ENCODE peak calls at places on chromosomes 13 and 19, in eight cellular contexts. C is HFF-Myc, L is ovary, S is left ventricle myocardium inferior, Z is BE2C, V is AG09309, O is heart right ventricle, N is spleen. W is an unnamed sample.

GRCh38 chr13:35468195-35468594 is 8.3 kb downstream of the MAB21L1 start:
- DNase-seq in C (no peak), Z (no peak), L (no peak), N (no peak), V (no peak), S (no peak), O (no peak), W (no peak)

GRCh38 chr19:14369399-14370168 is 11.7 kb upstream of the ADGRE5 start:
- DNase-seq in C (no peak), L (no peak), O (peak), V (no peak), Z (no peak), N (no peak), S (no peak), W (peak)

GRCh38 chr13:96684472-96684871 is 309.8 kb downstream of the OXGR1 start:
- DNase-seq in V (no peak), O (peak), Z (no peak), L (no peak), N (no peak), C (no peak), S (no peak), W (no peak)

GRCh38 chr13:37058801-37059135 is 720 bp downstream of the SUPT20H start:
- DNase-seq in N (no peak), L (no peak), C (no peak), Z (peak), O (no peak), S (no peak), V (no peak), W (no peak)

GRCh38 chr19:17109962-17110598 is 34.5 kb downstream of the MYO9B start:
- DNase-seq in O (peak), V (no peak), C (no peak), N (peak), S (peak), Z (no peak), L (no peak), W (no peak)

GRCh38 chr19:13428352-13428751 is 77.9 kb downstream of the CACNA1A start:
- DNase-seq in N (no peak), V (no peak), L (no peak), S (no peak), O (no peak), C (peak), Z (peak), W (peak)

GRCh38 chr13:113660066-113660465 is 2.1 kb upstream of the ATP4B start:
- DNase-seq in V (no peak), N (peak), C (no peak), L (no peak), S (peak), O (no peak), Z (peak), W (no peak)

GRCh38 chr13:20713751-20714150 is 10.3 kb downstream of the IL17D start:
- DNase-seq in N (no peak), Z (no peak), S (no peak), C (no peak), O (no peak), L (peak), V (peak), W (no peak)

GRCh38 chr19:9793051-9793591 is 24.6 kb upstream of the ZNF846 start:
- DNase-seq in L (peak), V (no peak), N (no peak), O (peak), S (peak), Z (peak), C (no peak), W (no peak)

GRCh38 chr13:80889829-80890228 is 548.9 kb upstream of the SPRY2 start:
- DNase-seq in N (no peak), S (no peak), C (no peak), Z (no peak), V (no peak), L (no peak), O (no peak), W (no peak)

GRCh38 chr13:50617134-50617721 is 226.3 kb downstream of the DLEU7 start:
- DNase-seq in C (peak), V (peak), L (no peak), Z (no peak), S (no peak), O (no peak), N (no peak), W (peak)

GRCh38 chr13:101449971-101450748 is 2.3 kb upstream of the ITGBL1 start:
- DNase-seq in O (no peak), Z (no peak), L (no peak), S (no peak), V (peak), C (peak), N (no peak), W (peak)

GRCh38 chr19:45152504-45153338 is 8.1 kb downstream of the NKPD1 start:
- DNase-seq in V (no peak), Z (peak), N (peak), L (peak), C (no peak), S (peak), O (peak), W (no peak)

GRCh38 chr19:53467138-53467502 is 413 bp upstream of the ZNF813 start:
- DNase-seq in O (no peak), L (peak), Z (peak), S (peak), V (no peak), N (peak), C (no peak), W (no peak)

GRCh38 chr13:50069255-50069654 is 54.0 kb downstream of the KCNRG start:
- DNase-seq in C (no peak), O (no peak), L (no peak), S (no peak), Z (no peak), N (no peak), V (no peak), W (no peak)

GRCh38 chr13:23007430-23007829 is 173.3 kb upstream of the SGCG start:
- DNase-seq in S (peak), Z (no peak), O (peak), V (no peak), N (no peak), C (no peak), L (peak), W (no peak)

GRCh38 chr19:3699071-3699740 is 1.1 kb downstream of the PIP5K1C start:
- DNase-seq in N (peak), V (no peak), Z (no peak), L (no peak), C (no peak), S (peak), O (peak), W (no peak)

GRCh38 chr13:112973577-112973951 is 4.5 kb downstream of the MCF2L start:
- DNase-seq in V (no peak), Z (no peak), S (peak), L (no peak), N (peak), O (no peak), C (no peak), W (no peak)

GRCh38 chr19:43581467-43581866 is 5.9 kb downstream of the PINLYP start:
- DNase-seq in V (no peak), C (no peak), O (no peak), S (no peak), Z (no peak), N (no peak), L (no peak), W (no peak)
- H3K4me3 ChIP-seq in V (no peak), C (peak), O (peak), S (peak), Z (no peak), N (peak), L (peak), W (peak)

DNA sequence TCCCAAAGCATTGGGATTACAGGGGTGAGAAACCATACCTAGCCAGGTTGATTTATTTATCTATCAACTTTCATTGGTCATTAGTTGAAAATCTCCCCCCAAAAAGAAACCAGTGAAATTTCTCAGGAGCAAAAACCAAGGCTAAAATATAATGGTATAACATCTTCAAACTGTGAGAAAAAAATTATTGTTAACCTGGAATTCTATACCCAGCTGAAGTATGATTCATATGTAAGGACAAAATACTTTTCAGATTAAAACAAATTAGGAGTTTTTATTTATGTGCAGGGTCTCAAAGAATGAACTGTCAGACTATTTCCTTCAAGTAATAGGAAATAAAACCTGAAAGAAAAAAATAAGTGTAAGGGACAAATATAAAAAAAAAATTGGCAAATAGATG is 1053.9 kb downstream of the UQCRFS1 start:
- DNase-seq in L (no peak), C (no peak), Z (no peak), S (no peak), V (no peak), N (no peak), O (no peak), W (no peak)
- TF ChIP-seq CTCF in L (no peak), C (no peak), Z (no peak), S (no peak), V (no peak), N (no peak), O (no peak), W (no peak)

DNA sequence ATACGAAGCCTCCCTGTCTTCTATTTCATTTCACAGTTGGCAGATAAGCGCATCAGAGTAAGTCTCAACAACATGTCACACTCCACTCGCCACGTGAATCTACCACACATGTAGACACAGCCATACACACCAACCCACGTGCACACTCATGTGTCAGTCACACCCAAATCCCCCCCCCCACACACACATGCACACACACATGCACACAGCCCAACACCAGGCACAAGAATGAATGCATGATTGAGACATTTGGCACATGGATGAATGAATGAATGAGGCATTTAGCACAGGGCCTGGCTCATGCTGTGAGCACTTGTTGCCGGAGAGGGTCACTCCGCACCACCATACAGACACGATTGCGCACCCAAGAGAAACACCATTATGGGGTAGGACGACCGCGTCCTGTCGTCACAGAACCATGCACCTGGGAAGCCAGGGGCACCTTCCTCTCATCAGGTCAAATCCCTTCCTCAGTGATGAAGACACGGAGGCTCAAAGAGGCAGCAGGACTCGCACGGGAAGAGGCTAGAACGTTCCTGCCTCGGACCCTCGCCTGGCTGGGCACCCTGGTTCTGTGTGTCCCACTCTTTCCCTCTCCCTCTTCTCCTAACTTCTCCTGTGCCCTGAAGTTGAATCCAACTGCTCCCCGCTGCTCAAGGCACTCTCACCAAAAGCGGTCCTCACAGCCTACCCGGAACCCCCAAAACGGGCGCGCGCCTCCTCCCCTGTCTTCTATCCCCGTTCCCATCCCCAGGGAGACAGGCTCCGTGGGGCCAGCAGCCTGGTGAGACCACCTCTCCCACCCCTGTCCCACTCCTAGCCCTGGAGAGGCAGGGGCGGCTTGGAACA is 1.4 kb downstream of the MEIS3 start:
- DNase-seq in O (no peak), C (no peak), S (no peak), L (no peak), V (no peak), N (no peak), Z (no peak), W (no peak)
- H3K4me3 ChIP-seq in O (peak), C (peak), S (peak), L (peak), V (peak), N (peak), Z (peak), W (peak)

GRCh38 chr19:50518091-50519005 is 4.6 kb upstream of the ASPDH start:
- DNase-seq in N (peak), Z (no peak), O (no peak), S (no peak), L (no peak), C (no peak), V (no peak), W (no peak)
- TF ChIP-seq CTCF in N (no peak), Z (no peak), O (no peak), S (no peak), L (no peak), C (peak), V (no peak), W (no peak)

GRCh38 chr13:48573213-48573612 is 40.3 kb upstream of the RCBTB2 start:
- DNase-seq in V (no peak), O (peak), N (no peak), C (no peak), S (no peak), Z (no peak), L (no peak), W (no peak)

GRCh38 chr13:48570225-48570828 is 37.4 kb upstream of the RCBTB2 start:
- DNase-seq in L (no peak), N (no peak), S (no peak), C (no peak), Z (no peak), O (no peak), V (no peak), W (no peak)

GRCh38 chr13:48567521-48568331 is 34.8 kb upstream of the RCBTB2 start:
- DNase-seq in S (no peak), Z (no peak), O (peak), N (no peak), L (peak), V (no peak), C (no peak), W (no peak)

GRCh38 chr13:48574036-48574796 is 41.3 kb upstream of the RCBTB2 start:
- DNase-seq in L (no peak), Z (no peak), C (no peak), S (no peak), V (no peak), N (no peak), O (peak), W (no peak)

DNA sequence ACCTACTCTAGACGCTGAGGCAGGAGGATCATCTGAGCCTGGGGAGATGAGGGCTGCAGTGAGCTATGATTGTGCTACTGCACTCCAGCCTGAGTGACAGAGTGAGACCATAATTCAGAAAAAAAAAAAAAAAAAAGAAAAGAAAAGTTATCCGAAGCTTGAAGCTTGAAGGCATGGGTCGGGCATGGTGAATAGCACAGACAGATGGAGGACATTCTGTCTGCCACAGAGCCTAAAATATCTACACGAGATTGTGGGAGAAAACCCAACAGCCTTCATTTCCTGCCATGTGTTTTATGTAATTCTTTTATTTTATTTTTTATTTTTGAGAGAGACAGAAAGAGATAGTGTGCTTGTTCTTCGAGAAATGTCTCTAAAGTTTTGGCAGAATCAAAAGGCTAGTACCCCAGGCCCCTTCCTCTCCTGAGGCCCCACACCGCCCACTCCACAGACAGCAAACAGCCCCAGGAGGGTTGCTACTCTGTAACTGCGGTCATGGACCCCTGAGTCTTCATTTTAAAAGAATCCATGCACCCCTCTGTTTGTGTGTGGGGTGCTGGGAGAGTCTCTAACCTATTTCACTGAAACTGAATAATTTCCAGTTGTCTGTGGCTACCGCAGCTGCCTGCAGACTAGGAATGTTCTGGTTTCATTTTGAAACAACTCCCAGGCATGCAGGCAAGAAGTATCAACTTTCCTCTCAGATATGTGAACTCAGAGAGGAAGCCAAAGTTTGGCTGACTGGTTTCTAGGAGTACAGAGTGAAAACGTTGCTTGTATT is 38.4 kb upstream of the RCBTB2 start:
- DNase-seq in O (peak), S (no peak), V (peak), L (peak), C (peak), N (no peak), Z (no peak), W (peak)
- H3K4me3 ChIP-seq in O (peak), S (peak), V (peak), L (peak), C (no peak), N (no peak), Z (no peak), W (no peak)

GRCh38 chr19:4830768-4831265 is 695 bp downstream of the TICAM1 start:
- DNase-seq in L (no peak), S (no peak), O (no peak), V (no peak), C (no peak), N (no peak), Z (no peak), W (no peak)

GRCh38 chr19:4831351-4832340 is at the start of gene TICAM1:
- DNase-seq in Z (peak), N (peak), L (peak), V (no peak), O (peak), C (no peak), S (peak), W (no peak)

GRCh38 chr19:4830332-4830731 is 1.2 kb downstream of the TICAM1 start:
- DNase-seq in O (no peak), V (no peak), N (no peak), C (no peak), S (no peak), L (no peak), Z (no peak), W (no peak)

GRCh38 chr19:4832776-4833175 is 1.3 kb upstream of the TICAM1 start:
- DNase-seq in N (no peak), Z (no peak), O (no peak), S (no peak), V (no peak), C (no peak), L (no peak), W (no peak)

GRCh38 chr19:4829001-4829712 is 2.4 kb downstream of the TICAM1 start:
- DNase-seq in C (no peak), L (no peak), N (peak), O (no peak), S (no peak), Z (no peak), V (no peak), W (no peak)
- TF ChIP-seq CTCF in C (no peak), L (no peak), N (no peak), O (no peak), S (no peak), Z (peak), V (no peak), W (peak)